ENCODE peak calls at places on chromosomes 7 and 10, in five cellular contexts. One of them, this sample, is unnamed.

GRCh38 chr7:100119701-100120517 is 475 bp downstream of the CNPY4 start:
- DNase-seq in fibroblast of mammary gland: peak; percentile 64
- DNase-seq in breast epithelium: peak; percentile 67
- DNase-seq in stomach: peak; percentile 47
- DNase-seq in brain microvascular endothelial cell: peak; percentile 55
- DNase-seq in this sample: peak; percentile 45

GRCh38 chr10:43361532-43362190 is 9.8 kb upstream of the FXYD4 start:
- DNase-seq in brain microvascular endothelial cell: no peak
- DNase-seq in fibroblast of mammary gland: no peak
- DNase-seq in stomach: no peak
- DNase-seq in breast epithelium: no peak
- DNase-seq in this sample: no peak

GRCh38 chr7:106598663-106599342 is 62.2 kb downstream of the CCDC71L start:
- DNase-seq in fibroblast of mammary gland: peak; percentile 69
- DNase-seq in stomach: peak; percentile 76
- DNase-seq in brain microvascular endothelial cell: peak; percentile 74
- DNase-seq in breast epithelium: no peak
- DNase-seq in this sample: peak; percentile 80

GRCh38 chr7:81470084-81470723 is 299.6 kb downstream of the HGF start:
- DNase-seq in stomach: peak; percentile 74
- DNase-seq in brain microvascular endothelial cell: peak; percentile 56
- DNase-seq in breast epithelium: peak; percentile 63
- DNase-seq in fibroblast of mammary gland: peak; percentile 76
- DNase-seq in this sample: peak; percentile 77

GRCh38 chr10:7035111-7035761 is 375.6 kb downstream of the SFMBT2 start:
- DNase-seq in fibroblast of mammary gland: no peak
- DNase-seq in stomach: no peak
- DNase-seq in breast epithelium: no peak
- DNase-seq in brain microvascular endothelial cell: no peak
- DNase-seq in this sample: no peak

GRCh38 chr7:82598958-82599357 is 155.4 kb upstream of the CACNA2D1 start:
- DNase-seq in breast epithelium: no peak
- DNase-seq in fibroblast of mammary gland: peak; percentile 59
- DNase-seq in brain microvascular endothelial cell: peak; percentile 69
- DNase-seq in stomach: no peak
- DNase-seq in this sample: no peak

GRCh38 chr7:107726356-107727130 is 17.4 kb upstream of the CBLL1 start:
- DNase-seq in stomach: no peak
- DNase-seq in fibroblast of mammary gland: no peak
- DNase-seq in breast epithelium: no peak
- DNase-seq in brain microvascular endothelial cell: no peak
- DNase-seq in this sample: no peak

GRCh38 chr10:36281871-36282331 is 639.8 kb upstream of the FZD8 start:
- DNase-seq in stomach: no peak
- DNase-seq in breast epithelium: no peak
- DNase-seq in brain microvascular endothelial cell: peak; percentile 3
- DNase-seq in fibroblast of mammary gland: peak; percentile 14
- DNase-seq in this sample: no peak

GRCh38 chr7:120014920-120015465 is 258.0 kb upstream of the KCND2 start:
- DNase-seq in brain microvascular endothelial cell: no peak
- DNase-seq in stomach: no peak
- DNase-seq in fibroblast of mammary gland: no peak
- DNase-seq in breast epithelium: no peak
- DNase-seq in this sample: no peak

GRCh38 chr7:105849122-105849855 is 27.1 kb downstream of the ATXN7L1 start:
- DNase-seq in stomach: no peak
- DNase-seq in brain microvascular endothelial cell: peak; percentile 36
- DNase-seq in fibroblast of mammary gland: peak; percentile 15
- DNase-seq in breast epithelium: no peak
- DNase-seq in this sample: no peak

GRCh38 chr10:80684217-80684616 is 146.5 kb downstream of the SH2D4B start:
- DNase-seq in breast epithelium: no peak
- DNase-seq in stomach: no peak
- DNase-seq in brain microvascular endothelial cell: peak; percentile 2
- DNase-seq in fibroblast of mammary gland: peak; percentile 6
- DNase-seq in this sample: no peak

GRCh38 chr10:79424221-79425073 is 21.0 kb downstream of the ZCCHC24 start:
- DNase-seq in stomach: peak; percentile 86
- DNase-seq in breast epithelium: no peak
- DNase-seq in brain microvascular endothelial cell: no peak
- DNase-seq in fibroblast of mammary gland: peak; percentile 55
- DNase-seq in this sample: peak; percentile 76

GRCh38 chr7:25716421-25716820 is 435.6 kb upstream of the NFE2L3 start:
- DNase-seq in fibroblast of mammary gland: peak; percentile 23
- DNase-seq in breast epithelium: no peak
- DNase-seq in brain microvascular endothelial cell: peak; percentile 76
- DNase-seq in stomach: no peak
- DNase-seq in this sample: no peak

GRCh38 chr10:87966454-87966853 is 103.0 kb downstream of the PTEN start:
- DNase-seq in brain microvascular endothelial cell: no peak
- DNase-seq in fibroblast of mammary gland: no peak
- DNase-seq in stomach: no peak
- DNase-seq in breast epithelium: no peak
- DNase-seq in this sample: no peak

GRCh38 chr7:82384051-82384464 is 59.5 kb downstream of the CACNA2D1 start:
- DNase-seq in brain microvascular endothelial cell: no peak
- DNase-seq in stomach: no peak
- DNase-seq in fibroblast of mammary gland: no peak
- DNase-seq in breast epithelium: no peak
- DNase-seq in this sample: no peak

GRCh38 chr10:93465806-93466675 is 16.1 kb downstream of the MYOF start:
- DNase-seq in fibroblast of mammary gland: peak; percentile 97
- DNase-seq in stomach: peak; percentile 89
- DNase-seq in brain microvascular endothelial cell: peak; percentile 89
- DNase-seq in breast epithelium: peak; percentile 94
- DNase-seq in this sample: peak; percentile 82

GRCh38 chr10:986137-986825 is 2.0 kb upstream of the GTPBP4 start:
- DNase-seq in stomach: peak; percentile 86
- DNase-seq in brain microvascular endothelial cell: peak; percentile 83
- DNase-seq in fibroblast of mammary gland: peak; percentile 45
- DNase-seq in breast epithelium: no peak
- DNase-seq in this sample: peak; percentile 43

GRCh38 chr7:36075561-36075960 is 77.5 kb upstream of the EEPD1 start:
- DNase-seq in breast epithelium: no peak
- DNase-seq in fibroblast of mammary gland: no peak
- DNase-seq in brain microvascular endothelial cell: no peak
- DNase-seq in stomach: no peak
- DNase-seq in this sample: no peak

GRCh38 chr7:94710256-94710655 is 54.3 kb upstream of the SGCE start:
- DNase-seq in stomach: no peak
- DNase-seq in fibroblast of mammary gland: no peak
- DNase-seq in brain microvascular endothelial cell: peak; percentile 4
- DNase-seq in breast epithelium: no peak
- DNase-seq in this sample: no peak

GRCh38 chr7:6479067-6479466 is 31.3 kb upstream of the DAGLB start:
- DNase-seq in brain microvascular endothelial cell: no peak
- DNase-seq in breast epithelium: no peak
- DNase-seq in stomach: no peak
- DNase-seq in fibroblast of mammary gland: no peak
- DNase-seq in this sample: no peak

GRCh38 chr10:5971315-5971832 is 6.0 kb downstream of the IL15RA start:
- DNase-seq in stomach: peak; percentile 83
- DNase-seq in fibroblast of mammary gland: no peak
- DNase-seq in brain microvascular endothelial cell: no peak
- DNase-seq in breast epithelium: no peak
- DNase-seq in this sample: peak; percentile 88

GRCh38 chr10:33706191-33706590 is 371.7 kb upstream of the NRP1 start:
- DNase-seq in fibroblast of mammary gland: peak; percentile 99
- DNase-seq in breast epithelium: no peak
- DNase-seq in stomach: no peak
- DNase-seq in brain microvascular endothelial cell: peak; percentile 71
- DNase-seq in this sample: no peak

GRCh38 chr7:41054960-41055700 is 647.8 kb downstream of the INHBA start:
- DNase-seq in brain microvascular endothelial cell: no peak
- DNase-seq in stomach: no peak
- DNase-seq in breast epithelium: no peak
- DNase-seq in fibroblast of mammary gland: no peak
- DNase-seq in this sample: no peak

GRCh38 chr7:143382791-143383641 is 1.9 kb downstream of the ZYX start:
- DNase-seq in brain microvascular endothelial cell: no peak
- DNase-seq in fibroblast of mammary gland: no peak
- DNase-seq in breast epithelium: no peak
- DNase-seq in stomach: no peak
- DNase-seq in this sample: no peak

GRCh38 chr7:143385891-143386781 is 5.0 kb downstream of the ZYX start:
- DNase-seq in fibroblast of mammary gland: peak; percentile 63
- DNase-seq in brain microvascular endothelial cell: peak; percentile 43
- DNase-seq in breast epithelium: no peak
- DNase-seq in stomach: no peak
- DNase-seq in this sample: no peak

GRCh38 chr7:143383642-143383957 is 2.5 kb downstream of the ZYX start:
- DNase-seq in stomach: no peak
- DNase-seq in brain microvascular endothelial cell: no peak
- DNase-seq in breast epithelium: no peak
- DNase-seq in fibroblast of mammary gland: peak; percentile 32
- DNase-seq in this sample: no peak

GRCh38 chr7:143384148-143384547 is 3.0 kb downstream of the ZYX start:
- DNase-seq in brain microvascular endothelial cell: peak; percentile 35
- DNase-seq in stomach: no peak
- DNase-seq in breast epithelium: no peak
- DNase-seq in fibroblast of mammary gland: peak; percentile 85
- DNase-seq in this sample: no peak

GRCh38 chr7:143384741-143385631 is 3.8 kb downstream of the ZYX start:
- DNase-seq in breast epithelium: no peak
- DNase-seq in stomach: no peak
- DNase-seq in brain microvascular endothelial cell: no peak
- DNase-seq in fibroblast of mammary gland: peak; percentile 76
- DNase-seq in this sample: no peak
- H3K4me3 ChIP-seq in breast epithelium: peak overlapping the region; percentile 94
- H3K4me3 ChIP-seq in stomach: peak overlapping the region; percentile 95
- H3K4me3 ChIP-seq in brain microvascular endothelial cell: peak overlapping the region; percentile 93
- H3K4me3 ChIP-seq in fibroblast of mammary gland: peak overlapping the region; percentile 93
- H3K4me3 ChIP-seq in this sample: no peak overlapping the region

DNA sequence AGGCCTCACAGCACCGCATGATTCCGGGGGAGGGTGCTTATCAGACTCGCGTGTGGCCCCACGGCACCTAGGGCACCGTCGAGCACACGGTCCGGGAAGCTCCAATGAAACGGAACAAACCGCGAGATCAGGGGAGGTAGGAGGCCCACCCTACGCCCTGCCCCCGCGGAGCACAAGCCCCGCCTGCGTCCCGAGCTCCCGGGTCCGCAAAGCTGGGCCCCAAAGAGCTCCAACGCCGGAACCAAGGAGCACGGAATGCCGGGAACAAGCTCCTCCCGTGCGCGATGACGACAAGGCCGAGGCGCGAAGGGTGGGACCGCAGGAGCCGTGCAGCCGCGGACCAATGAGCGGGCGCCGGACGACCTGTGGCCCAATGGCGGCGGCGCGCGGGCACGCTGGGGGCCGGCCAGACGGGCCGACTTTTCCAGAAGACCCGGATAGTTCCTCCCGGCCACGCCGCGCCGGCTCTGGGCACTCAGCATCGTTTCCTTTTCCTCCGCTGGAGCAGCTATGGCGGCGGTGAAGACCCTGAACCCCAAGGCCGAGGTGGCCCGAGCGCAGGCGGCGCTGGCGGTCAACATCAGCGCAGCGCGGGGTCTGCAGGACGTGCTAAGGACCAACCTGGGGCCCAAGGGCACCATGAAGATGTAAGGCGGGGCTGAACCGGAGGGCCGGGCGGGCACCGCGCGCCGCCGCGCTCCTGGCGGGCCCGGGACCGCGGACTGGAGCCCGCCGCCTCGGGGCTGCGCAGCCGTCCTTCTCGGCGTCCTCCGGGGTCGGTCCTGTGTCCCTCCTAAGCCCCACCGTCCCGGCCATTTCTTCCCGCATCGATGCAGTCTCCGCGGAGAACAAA is at the start of the genes CCT6A and PSPH:
- DNase-seq in fibroblast of mammary gland: peak; percentile 97
- DNase-seq in brain microvascular endothelial cell: peak; percentile 98
- DNase-seq in stomach: peak; percentile 98
- DNase-seq in breast epithelium: peak; percentile 97
- DNase-seq in this sample: peak; percentile 97
- TF ChIP-seq CTCF in fibroblast of mammary gland: no peak
- TF ChIP-seq CTCF in brain microvascular endothelial cell: no peak
- TF ChIP-seq CTCF in stomach: no peak
- TF ChIP-seq CTCF in breast epithelium: no peak
- TF ChIP-seq CTCF in this sample: no peak

DNA sequence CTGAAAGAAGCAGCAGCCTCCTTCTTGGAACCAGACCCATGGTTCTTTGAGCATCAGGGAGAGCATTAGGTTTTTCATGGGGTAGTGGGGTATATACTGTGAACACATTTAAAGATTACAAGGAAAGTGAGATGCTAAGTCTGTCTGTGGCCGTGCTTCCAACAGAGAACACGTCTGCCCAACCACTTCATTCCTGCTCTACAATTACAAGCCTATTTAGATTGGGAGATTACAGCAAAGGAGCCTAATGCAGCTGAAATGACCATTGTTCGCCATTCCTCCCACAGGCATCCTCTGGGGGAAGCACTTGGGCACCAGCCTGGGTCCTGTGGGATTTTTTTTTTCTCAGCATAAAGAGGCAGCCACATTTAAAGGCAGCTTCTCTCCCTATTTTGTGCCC is 536.4 kb downstream of the XPNPEP1 start:
- DNase-seq in fibroblast of mammary gland: no peak
- DNase-seq in stomach: no peak
- DNase-seq in breast epithelium: no peak
- DNase-seq in brain microvascular endothelial cell: no peak
- DNase-seq in this sample: no peak
- H3K4me3 ChIP-seq in fibroblast of mammary gland: no peak overlapping the region
- H3K4me3 ChIP-seq in stomach: no peak overlapping the region
- H3K4me3 ChIP-seq in breast epithelium: no peak overlapping the region
- H3K4me3 ChIP-seq in brain microvascular endothelial cell: no peak overlapping the region
- H3K4me3 ChIP-seq in this sample: no peak overlapping the region

GRCh38 chr7:101160917-101161316 is 4.5 kb downstream of the VGF start:
- DNase-seq in brain microvascular endothelial cell: no peak
- DNase-seq in stomach: no peak
- DNase-seq in fibroblast of mammary gland: no peak
- DNase-seq in breast epithelium: no peak
- DNase-seq in this sample: no peak

GRCh38 chr7:101164071-101164840 is 1.1 kb downstream of the VGF start:
- DNase-seq in fibroblast of mammary gland: peak; percentile 51
- DNase-seq in breast epithelium: no peak
- DNase-seq in stomach: peak; percentile 34
- DNase-seq in brain microvascular endothelial cell: no peak
- DNase-seq in this sample: peak; percentile 28

GRCh38 chr7:101161692-101162461 is 3.5 kb downstream of the VGF start:
- DNase-seq in breast epithelium: no peak
- DNase-seq in stomach: no peak
- DNase-seq in fibroblast of mammary gland: no peak
- DNase-seq in brain microvascular endothelial cell: no peak
- DNase-seq in this sample: no peak

GRCh38 chr7:101163281-101164070 is 1.9 kb downstream of the VGF start:
- DNase-seq in stomach: no peak
- DNase-seq in breast epithelium: no peak
- DNase-seq in brain microvascular endothelial cell: no peak
- DNase-seq in fibroblast of mammary gland: no peak
- DNase-seq in this sample: no peak

GRCh38 chr7:101162551-101163280 is 2.7 kb downstream of the VGF start:
- DNase-seq in stomach: no peak
- DNase-seq in brain microvascular endothelial cell: no peak
- DNase-seq in breast epithelium: no peak
- DNase-seq in fibroblast of mammary gland: peak; percentile 57
- DNase-seq in this sample: peak; percentile 37
- TF ChIP-seq CTCF in stomach: no peak
- TF ChIP-seq CTCF in brain microvascular endothelial cell: no peak
- TF ChIP-seq CTCF in breast epithelium: no peak
- TF ChIP-seq CTCF in fibroblast of mammary gland: no peak
- TF ChIP-seq CTCF in this sample: no peak

This sample was measured in body of pancreas.